ENCODE peak calls at places on chromosomes 4 and X, in five cellular contexts. O is ovary, X is dermis microvascular lymphatic vessel endothelial cell, F is posterior cingulate gyrus, C is mucosa of gallbladder. K is an unnamed sample.

GRCh38 chrX:47613082-47613481 is 6.6 kb downstream of the SYN1 start:
- DNase-seq in O (no peak), X (no peak), F (no peak), C (no peak), K (peak; percentile 9)

GRCh38 chrX:22249371-22249770 is 23.3 kb upstream of the CBLL2 start:
- DNase-seq in O (no peak), X (no peak), F (no peak), C (no peak), K (no peak)

GRCh38 chr4:169807934-169808333 is 50.2 kb upstream of the HPF1 start:
- DNase-seq in O (no peak), X (no peak), F (no peak), C (no peak), K (no peak)

GRCh38 chrX:53287493-53288138 is 6.2 kb upstream of the IQSEC2 start:
- DNase-seq in O (peak; percentile 54), X (peak; percentile 3), F (no peak), C (peak; percentile 64), K (peak; percentile 48)

GRCh38 chr4:149441338-149441737 is 374.3 kb downstream of the IQCM start:
- DNase-seq in O (no peak), X (no peak), F (no peak), C (no peak), K (peak; percentile 51)

GRCh38 chr4:138053601-138054322 is 188.4 kb downstream of the SLC7A11 start:
- DNase-seq in O (no peak), X (peak; percentile 4), F (no peak), C (no peak), K (peak; percentile 95)

GRCh38 chr4:10186228-10187214 is 69.9 kb upstream of the WDR1 start:
- DNase-seq in O (no peak), X (no peak), F (no peak), C (no peak), K (no peak)

GRCh38 chr4:17447675-17448298 is 64.1 kb downstream of the QDPR start:
- DNase-seq in O (no peak), X (peak; percentile 65), F (no peak), C (peak; percentile 77), K (peak; percentile 78)

GRCh38 chr4:38948551-38948950 is 80.9 kb downstream of the FAM114A1 start:
- DNase-seq in O (peak; percentile 63), X (no peak), F (peak; percentile 19), C (peak; percentile 50), K (peak; percentile 86)

GRCh38 chr4:33268776-33269175 is 2548.6 kb downstream of the PCDH7 start:
- DNase-seq in O (no peak), X (no peak), F (no peak), C (no peak), K (no peak)

GRCh38 chr4:7735961-7736360 is 203.7 kb downstream of the AFAP1 start:
- DNase-seq in O (no peak), X (no peak), F (no peak), C (no peak), K (no peak)

GRCh38 chr4:146637853-146638800 is 566 bp upstream of the POU4F2 start:
- DNase-seq in O (no peak), X (no peak), F (no peak), C (no peak), K (no peak)

GRCh38 chr4:122481766-122482405 is 25.4 kb upstream of the IL2 start:
- DNase-seq in O (no peak), X (no peak), F (no peak), C (no peak), K (no peak)

GRCh38 chr4:176999943-177000543 is 207.3 kb upstream of the VEGFC start:
- DNase-seq in O (no peak), X (no peak), F (no peak), C (no peak), K (peak; percentile 80)

GRCh38 chrX:100975212-100975611 is 5.7 kb downstream of the ARL13A start:
- DNase-seq in O (no peak), X (no peak), F (no peak), C (no peak), K (no peak)